ENCODE peak calls at places on chromosomes 16 and 17, in eight cellular contexts. X, R, D, A, P, T, V and F are unnamed samples.

GRCh38 chr17:19262650-19263620 is 25.8 kb downstream of the EPN2 start:
- DNase-seq in X (no peak), R (no peak), D (no peak), A (no peak), P (peak), T (peak), V (peak), F (no peak)

GRCh38 chr17:64492481-64493109 is 4.3 kb downstream of the POLG2 start:
- DNase-seq in X (no peak), R (no peak), D (no peak), A (no peak), P (peak), T (no peak), V (no peak), F (no peak)

GRCh38 chr16:56332464-56333079 is 92.8 kb downstream of the AMFR start:
- DNase-seq in X (no peak), R (peak), D (peak), A (peak), P (peak), T (peak), V (peak), F (peak)

GRCh38 chr17:80969030-80969673 is 22.5 kb upstream of the CHMP6 start:
- DNase-seq in X (no peak), R (no peak), D (no peak), A (no peak), P (no peak), T (no peak), V (no peak), F (no peak)

GRCh38 chr17:18208092-18208491 is 17.3 kb upstream of the LLGL1 start:
- DNase-seq in X (no peak), R (no peak), D (no peak), A (no peak), P (no peak), T (no peak), V (no peak), F (no peak)

GRCh38 chr17:65173284-65173793 is 36.2 kb downstream of the RGS9 start:
- DNase-seq in X (peak), R (no peak), D (no peak), A (peak), P (peak), T (peak), V (peak), F (no peak)

GRCh38 chr16:4601317-4602186 is 13.1 kb downstream of the UBALD1 start:
- DNase-seq in X (no peak), R (no peak), D (peak), A (no peak), P (no peak), T (no peak), V (no peak), F (no peak)

GRCh38 chr16:81901483-81901882 is 109.8 kb downstream of the SDR42E1 start:
- DNase-seq in X (no peak), R (no peak), D (no peak), A (no peak), P (peak), T (no peak), V (peak), F (no peak)

GRCh38 chr17:82216301-82217119 is 3.9 kb upstream of the CCDC57 start:
- DNase-seq in X (no peak), R (peak), D (peak), A (peak), P (peak), T (peak), V (peak), F (peak)

GRCh38 chr17:77324227-77324626 is 183.5 kb downstream of the SEC14L1 start:
- DNase-seq in X (no peak), R (no peak), D (no peak), A (no peak), P (no peak), T (no peak), V (no peak), F (no peak)

GRCh38 chr17:57906910-57907309 is 48.3 kb downstream of the CUEDC1 start:
- DNase-seq in X (no peak), R (no peak), D (no peak), A (no peak), P (no peak), T (no peak), V (no peak), F (no peak)

GRCh38 chr17:6577686-6578263 is 21.4 kb upstream of the PITPNM3 start:
- DNase-seq in X (no peak), R (no peak), D (no peak), A (no peak), P (no peak), T (no peak), V (no peak), F (no peak)

GRCh38 chr16:57235128-57236092 is 9.6 kb upstream of the ARL2BP start:
- DNase-seq in X (no peak), R (peak), D (no peak), A (no peak), P (peak), T (peak), V (peak), F (no peak)

GRCh38 chr16:10616744-10617640 is 36.6 kb upstream of the EMP2 start:
- DNase-seq in X (no peak), R (peak), D (peak), A (peak), P (peak), T (peak), V (peak), F (no peak)

GRCh38 chr16:57648590-57649442 is 19.3 kb upstream of the ADGRG3 start:
- DNase-seq in X (peak), R (peak), D (peak), A (peak), P (peak), T (peak), V (peak), F (peak)

GRCh38 chr17:80649672-80650338 is 105.2 kb downstream of the RPTOR start:
- DNase-seq in X (peak), R (peak), D (peak), A (peak), P (peak), T (peak), V (peak), F (peak)

GRCh38 chr17:56570199-56570598 is 23.3 kb upstream of the NOG start:
- DNase-seq in X (no peak), R (no peak), D (no peak), A (no peak), P (no peak), T (peak), V (peak), F (no peak)

GRCh38 chr17:43578699-43579569 is 32.8 kb upstream of the ETV4 start:
- DNase-seq in X (no peak), R (no peak), D (peak), A (no peak), P (peak), T (peak), V (peak), F (no peak)

GRCh38 chr17:9900019-9900594 is 5.0 kb downstream of the RCVRN start:
- DNase-seq in X (no peak), R (no peak), D (peak), A (no peak), P (no peak), T (peak), V (peak), F (no peak)

GRCh38 chr17:56908061-56908542 is 5.7 kb downstream of the TRIM25 start:
- DNase-seq in X (no peak), R (no peak), D (no peak), A (peak), P (no peak), T (no peak), V (no peak), F (no peak)

GRCh38 chr17:47871048-47871447 is 20.1 kb upstream of the SP6 start:
- DNase-seq in X (no peak), R (no peak), D (no peak), A (no peak), P (no peak), T (no peak), V (no peak), F (no peak)

GRCh38 chr17:64572682-64573154 is 65.9 kb downstream of the CEP95 start:
- DNase-seq in X (no peak), R (no peak), D (peak), A (no peak), P (peak), T (peak), V (peak), F (no peak)

GRCh38 chr16:89615596-89616090 is 2.2 kb downstream of the DPEP1 start:
- DNase-seq in X (no peak), R (no peak), D (peak), A (peak), P (no peak), T (no peak), V (no peak), F (no peak)

GRCh38 chr17:76261421-76262215 is 3.5 kb upstream of the UBALD2 start:
- DNase-seq in X (no peak), R (no peak), D (no peak), A (no peak), P (no peak), T (no peak), V (no peak), F (no peak)

GRCh38 chr16:14302031-14302398 is 230.9 kb downstream of the MRTFB start:
- DNase-seq in X (no peak), R (peak), D (peak), A (peak), P (peak), T (peak), V (peak), F (peak)

GRCh38 chr16:65500007-65500406 is 378.1 kb upstream of the CDH11 start:
- DNase-seq in X (no peak), R (no peak), D (no peak), A (no peak), P (no peak), T (no peak), V (no peak), F (no peak)

GRCh38 chr16:46747777-46748651 is at the start of gene MYLK3:
- DNase-seq in X (no peak), R (no peak), D (no peak), A (peak), P (peak), T (no peak), V (peak), F (no peak)

GRCh38 chr17:76368545-76368944 is 14.8 kb upstream of the PRPSAP1 start:
- DNase-seq in X (no peak), R (no peak), D (peak), A (no peak), P (peak), T (no peak), V (peak), F (no peak)

GRCh38 chr16:13471036-13471435 is 448.9 kb upstream of the ERCC4 start:
- DNase-seq in X (no peak), R (no peak), D (no peak), A (no peak), P (no peak), T (no peak), V (no peak), F (no peak)

GRCh38 chr16:28089992-28090365 is 26.5 kb upstream of the GSG1L start:
- DNase-seq in X (no peak), R (no peak), D (no peak), A (no peak), P (no peak), T (no peak), V (no peak), F (no peak)

GRCh38 chr17:82859431-82860403 is 19.9 kb upstream of the ZNF750 start:
- DNase-seq in X (peak), R (peak), D (peak), A (no peak), P (peak), T (peak), V (peak), F (no peak)

GRCh38 chr16:79283578-79283977 is 317.0 kb downstream of the MAF start:
- DNase-seq in X (no peak), R (no peak), D (no peak), A (no peak), P (no peak), T (no peak), V (no peak), F (no peak)

GRCh38 chr16:22782299-22782698 is 31.7 kb upstream of the HS3ST2 start:
- DNase-seq in X (no peak), R (no peak), D (no peak), A (no peak), P (no peak), T (no peak), V (no peak), F (no peak)

GRCh38 chr16:19167710-19168172 is 299 bp upstream of the SYT17 start:
- DNase-seq in X (peak), R (peak), D (peak), A (peak), P (peak), T (peak), V (peak), F (peak)

GRCh38 chr17:1012823-1013728 is 16.1 kb downstream of the TIMM22 start:
- DNase-seq in X (no peak), R (no peak), D (no peak), A (no peak), P (no peak), T (no peak), V (no peak), F (no peak)

GRCh38 chr17:78645421-78646295 is 68.5 kb upstream of the DNAH17 start:
- DNase-seq in X (peak), R (no peak), D (peak), A (peak), P (peak), T (no peak), V (peak), F (no peak)

GRCh38 chr16:47779201-47780016 is 318.3 kb downstream of the PHKB start:
- DNase-seq in X (peak), R (peak), D (no peak), A (no peak), P (peak), T (no peak), V (peak), F (no peak)